ENCODE peak calls at places on chromosomes 1 and 21, in ten cellular contexts. One of them, this sample, is unnamed. For H3K27me3, the result is how much of the 10 kb centered on the place peaks cover.

GRCh38 chr1:208207388-208208131 is 36.6 kb downstream of the PLXNA2 start:
- DNase-seq in GM06990: no peak
- DNase-seq in mammary epithelial cell: peak
- DNase-seq in CD8-positive, alpha-beta T cell: no peak
- DNase-seq in HCT116: no peak
- DNase-seq in AG04450: peak
- DNase-seq in brain microvascular endothelial cell: peak
- DNase-seq in psoas muscle: no peak
- DNase-seq in HL-60: no peak
- DNase-seq in SJSA1: peak
- DNase-seq in this sample: no peak

GRCh38 chr1:22311461-22311860 is 140.2 kb upstream of the ZBTB40 start:
- DNase-seq in GM06990: no peak
- DNase-seq in mammary epithelial cell: no peak
- DNase-seq in CD8-positive, alpha-beta T cell: no peak
- DNase-seq in HCT116: no peak
- DNase-seq in AG04450: no peak
- DNase-seq in brain microvascular endothelial cell: no peak
- DNase-seq in psoas muscle: no peak
- DNase-seq in HL-60: no peak
- DNase-seq in SJSA1: peak
- DNase-seq in this sample: no peak

GRCh38 chr1:21280482-21280881 is 9.8 kb downstream of the ECE1 start:
- DNase-seq in GM06990: no peak
- DNase-seq in mammary epithelial cell: no peak
- DNase-seq in CD8-positive, alpha-beta T cell: no peak
- DNase-seq in HCT116: no peak
- DNase-seq in AG04450: no peak
- DNase-seq in brain microvascular endothelial cell: no peak
- DNase-seq in psoas muscle: no peak
- DNase-seq in HL-60: no peak
- DNase-seq in SJSA1: no peak
- DNase-seq in this sample: no peak

GRCh38 chr1:117838911-117839310 is 90.5 kb downstream of the GDAP2 start:
- DNase-seq in GM06990: no peak
- DNase-seq in mammary epithelial cell: peak
- DNase-seq in CD8-positive, alpha-beta T cell: no peak
- DNase-seq in HCT116: no peak
- DNase-seq in AG04450: no peak
- DNase-seq in brain microvascular endothelial cell: peak
- DNase-seq in psoas muscle: no peak
- DNase-seq in HL-60: no peak
- DNase-seq in SJSA1: no peak
- DNase-seq in this sample: no peak

GRCh38 chr1:9960705-9961562 is 17.7 kb downstream of the NMNAT1 start:
- DNase-seq in GM06990: peak
- DNase-seq in mammary epithelial cell: no peak
- DNase-seq in CD8-positive, alpha-beta T cell: no peak
- DNase-seq in HCT116: no peak
- DNase-seq in AG04450: no peak
- DNase-seq in brain microvascular endothelial cell: no peak
- DNase-seq in psoas muscle: no peak
- DNase-seq in HL-60: no peak
- DNase-seq in SJSA1: no peak
- DNase-seq in this sample: peak

GRCh38 chr1:27544818-27545612 is 55.0 kb upstream of the WASF2 start:
- DNase-seq in GM06990: no peak
- DNase-seq in mammary epithelial cell: no peak
- DNase-seq in CD8-positive, alpha-beta T cell: no peak
- DNase-seq in HCT116: no peak
- DNase-seq in AG04450: no peak
- DNase-seq in brain microvascular endothelial cell: no peak
- DNase-seq in psoas muscle: peak
- DNase-seq in HL-60: no peak
- DNase-seq in SJSA1: no peak
- DNase-seq in this sample: no peak

GRCh38 chr1:63773496-63773814 is 362 bp upstream of the ROR1 start:
- DNase-seq in GM06990: no peak
- DNase-seq in mammary epithelial cell: no peak
- DNase-seq in CD8-positive, alpha-beta T cell: no peak
- DNase-seq in HCT116: no peak
- DNase-seq in AG04450: no peak
- DNase-seq in brain microvascular endothelial cell: no peak
- DNase-seq in psoas muscle: no peak
- DNase-seq in HL-60: no peak
- DNase-seq in SJSA1: no peak
- DNase-seq in this sample: no peak

GRCh38 chr1:24673336-24673735 is 30.2 kb downstream of the SRRM1 start:
- DNase-seq in GM06990: no peak
- DNase-seq in mammary epithelial cell: peak
- DNase-seq in CD8-positive, alpha-beta T cell: no peak
- DNase-seq in HCT116: no peak
- DNase-seq in AG04450: no peak
- DNase-seq in brain microvascular endothelial cell: peak
- DNase-seq in psoas muscle: no peak
- DNase-seq in HL-60: no peak
- DNase-seq in SJSA1: no peak
- DNase-seq in this sample: no peak

GRCh38 chr21:31387560-31388186 is 43.6 kb upstream of the TIAM1 start:
- DNase-seq in GM06990: no peak
- DNase-seq in mammary epithelial cell: no peak
- DNase-seq in CD8-positive, alpha-beta T cell: no peak
- DNase-seq in HCT116: no peak
- DNase-seq in AG04450: no peak
- DNase-seq in brain microvascular endothelial cell: no peak
- DNase-seq in psoas muscle: no peak
- DNase-seq in HL-60: no peak
- DNase-seq in SJSA1: no peak
- DNase-seq in this sample: no peak

GRCh38 chr1:229845410-229846138 is 219.5 kb downstream of the URB2 start:
- DNase-seq in GM06990: no peak
- DNase-seq in mammary epithelial cell: no peak
- DNase-seq in CD8-positive, alpha-beta T cell: no peak
- DNase-seq in HCT116: no peak
- DNase-seq in AG04450: no peak
- DNase-seq in brain microvascular endothelial cell: no peak
- DNase-seq in psoas muscle: no peak
- DNase-seq in HL-60: no peak
- DNase-seq in SJSA1: no peak
- DNase-seq in this sample: no peak

GRCh38 chr21:17742181-17742580 is 77.0 kb downstream of the C21orf91 start:
- DNase-seq in GM06990: no peak
- DNase-seq in mammary epithelial cell: peak
- DNase-seq in CD8-positive, alpha-beta T cell: no peak
- DNase-seq in HCT116: no peak
- DNase-seq in AG04450: no peak
- DNase-seq in brain microvascular endothelial cell: no peak
- DNase-seq in psoas muscle: no peak
- DNase-seq in HL-60: no peak
- DNase-seq in SJSA1: no peak
- DNase-seq in this sample: no peak

GRCh38 chr1:19676438-19676922 is 11.8 kb downstream of the HTR6 start:
- DNase-seq in GM06990: no peak
- DNase-seq in mammary epithelial cell: peak
- DNase-seq in CD8-positive, alpha-beta T cell: no peak
- DNase-seq in HCT116: no peak
- DNase-seq in AG04450: peak
- DNase-seq in brain microvascular endothelial cell: peak
- DNase-seq in psoas muscle: peak
- DNase-seq in HL-60: no peak
- DNase-seq in SJSA1: no peak
- DNase-seq in this sample: peak

GRCh38 chr1:231122143-231122542 is 39.7 kb upstream of the TRIM67 start:
- DNase-seq in GM06990: no peak
- DNase-seq in mammary epithelial cell: no peak
- DNase-seq in CD8-positive, alpha-beta T cell: no peak
- DNase-seq in HCT116: no peak
- DNase-seq in AG04450: no peak
- DNase-seq in brain microvascular endothelial cell: no peak
- DNase-seq in psoas muscle: no peak
- DNase-seq in HL-60: no peak
- DNase-seq in SJSA1: no peak
- DNase-seq in this sample: no peak

DNA sequence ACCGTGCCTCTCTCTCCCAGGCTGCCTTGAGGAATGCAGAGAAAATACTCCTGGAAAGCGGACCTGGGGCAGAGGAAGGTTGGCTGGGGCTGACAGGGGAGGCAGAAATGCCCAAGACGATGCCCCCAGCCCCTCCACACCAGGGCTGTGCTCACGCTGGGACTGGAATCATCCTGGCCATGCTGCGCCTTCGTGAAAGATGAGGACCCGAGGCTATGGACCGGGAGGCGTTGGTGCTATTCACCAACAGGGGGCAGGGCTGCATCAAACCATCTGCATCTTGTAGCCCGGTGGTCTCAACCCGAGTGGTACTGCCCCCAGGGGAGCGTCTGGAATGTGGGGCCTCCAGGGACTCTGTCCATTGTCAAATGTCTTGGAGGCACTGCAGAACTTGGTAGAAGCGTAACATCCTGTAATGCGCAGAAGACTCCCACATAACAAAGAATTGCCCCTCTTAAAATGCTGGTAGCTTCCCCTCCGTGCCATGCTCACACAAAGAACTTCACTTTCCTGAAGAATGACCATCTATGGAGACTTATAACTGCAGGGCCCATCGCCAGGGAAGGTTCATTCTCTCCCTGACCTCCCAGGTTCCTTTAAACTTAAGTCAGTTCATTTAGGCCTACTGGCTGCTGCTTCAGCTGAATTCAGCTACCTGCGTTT is 251.2 kb downstream of the RRAGC start:
- DNase-seq in GM06990: no peak
- DNase-seq in mammary epithelial cell: no peak
- DNase-seq in CD8-positive, alpha-beta T cell: peak
- DNase-seq in HCT116: peak
- DNase-seq in AG04450: no peak
- DNase-seq in brain microvascular endothelial cell: no peak
- DNase-seq in psoas muscle: no peak
- DNase-seq in HL-60: peak
- DNase-seq in SJSA1: peak
- DNase-seq in this sample: peak
- H3K27me3 ChIP-seq in GM06990: under half
- H3K27me3 ChIP-seq in mammary epithelial cell: under half
- H3K27me3 ChIP-seq in CD8-positive, alpha-beta T cell: under half
- H3K27me3 ChIP-seq in HCT116: under half
- H3K27me3 ChIP-seq in AG04450: under half
- H3K27me3 ChIP-seq in brain microvascular endothelial cell: under half
- H3K27me3 ChIP-seq in psoas muscle: under half
- H3K27me3 ChIP-seq in HL-60: under half
- H3K27me3 ChIP-seq in SJSA1: under half
- H3K27me3 ChIP-seq in this sample: under half

DNA sequence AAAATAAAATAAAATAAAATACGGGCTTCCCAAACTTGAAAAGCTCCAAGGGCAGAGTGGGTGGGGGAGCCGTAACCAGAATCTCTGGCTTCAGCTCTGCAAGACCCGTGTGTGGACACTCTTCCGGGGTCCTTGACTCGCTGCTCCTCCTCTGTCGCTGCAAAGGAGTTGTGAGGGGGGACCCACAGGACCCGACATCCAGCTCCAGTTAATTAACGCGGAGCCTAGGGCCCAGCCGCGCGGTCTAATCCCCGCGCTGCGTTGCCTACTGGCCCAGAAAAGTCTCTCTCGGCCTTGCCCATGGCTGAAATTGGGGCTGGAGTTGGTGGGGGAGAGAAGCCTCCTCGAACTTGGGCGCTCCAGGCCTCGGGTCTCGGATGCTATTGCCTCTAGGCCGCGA is 1.8 kb downstream of the LMX1A start:
- DNase-seq in GM06990: no peak
- DNase-seq in mammary epithelial cell: no peak
- DNase-seq in CD8-positive, alpha-beta T cell: no peak
- DNase-seq in HCT116: no peak
- DNase-seq in AG04450: no peak
- DNase-seq in brain microvascular endothelial cell: no peak
- DNase-seq in psoas muscle: no peak
- DNase-seq in HL-60: no peak
- DNase-seq in SJSA1: no peak
- DNase-seq in this sample: no peak
- H3K27me3 ChIP-seq in GM06990: under half
- H3K27me3 ChIP-seq in mammary epithelial cell: half or more
- H3K27me3 ChIP-seq in CD8-positive, alpha-beta T cell: under half
- H3K27me3 ChIP-seq in HCT116: under half
- H3K27me3 ChIP-seq in AG04450: half or more
- H3K27me3 ChIP-seq in brain microvascular endothelial cell: half or more
- H3K27me3 ChIP-seq in psoas muscle: under half
- H3K27me3 ChIP-seq in HL-60: half or more
- H3K27me3 ChIP-seq in SJSA1: under half
- H3K27me3 ChIP-seq in this sample: under half

GRCh38 chr21:41783476-41784150 is 16.8 kb upstream of the RIPK4 start:
- DNase-seq in GM06990: no peak
- DNase-seq in mammary epithelial cell: peak
- DNase-seq in CD8-positive, alpha-beta T cell: no peak
- DNase-seq in HCT116: peak
- DNase-seq in AG04450: no peak
- DNase-seq in brain microvascular endothelial cell: peak
- DNase-seq in psoas muscle: no peak
- DNase-seq in HL-60: peak
- DNase-seq in SJSA1: peak
- DNase-seq in this sample: no peak
- H3K27me3 ChIP-seq in GM06990: under half
- H3K27me3 ChIP-seq in mammary epithelial cell: under half
- H3K27me3 ChIP-seq in CD8-positive, alpha-beta T cell: under half
- H3K27me3 ChIP-seq in HCT116: half or more
- H3K27me3 ChIP-seq in AG04450: under half
- H3K27me3 ChIP-seq in brain microvascular endothelial cell: under half
- H3K27me3 ChIP-seq in psoas muscle: under half
- H3K27me3 ChIP-seq in HL-60: under half
- H3K27me3 ChIP-seq in SJSA1: under half
- H3K27me3 ChIP-seq in this sample: under half

GRCh38 chr1:155126494-155127104 is 1.1 kb upstream of the EFNA1 start:
- DNase-seq in GM06990: peak
- DNase-seq in mammary epithelial cell: no peak
- DNase-seq in CD8-positive, alpha-beta T cell: peak
- DNase-seq in HCT116: no peak
- DNase-seq in AG04450: no peak
- DNase-seq in brain microvascular endothelial cell: peak
- DNase-seq in psoas muscle: peak
- DNase-seq in HL-60: peak
- DNase-seq in SJSA1: peak
- DNase-seq in this sample: peak

GRCh38 chr1:155128469-155128754 is 736 bp downstream of the EFNA1 start:
- DNase-seq in GM06990: no peak
- DNase-seq in mammary epithelial cell: peak
- DNase-seq in CD8-positive, alpha-beta T cell: no peak
- DNase-seq in HCT116: no peak
- DNase-seq in AG04450: no peak
- DNase-seq in brain microvascular endothelial cell: no peak
- DNase-seq in psoas muscle: no peak
- DNase-seq in HL-60: no peak
- DNase-seq in SJSA1: no peak
- DNase-seq in this sample: no peak

GRCh38 chr1:155127105-155127671 is 488 bp upstream of the EFNA1 start:
- DNase-seq in GM06990: peak
- DNase-seq in mammary epithelial cell: peak
- DNase-seq in CD8-positive, alpha-beta T cell: no peak
- DNase-seq in HCT116: no peak
- DNase-seq in AG04450: no peak
- DNase-seq in brain microvascular endothelial cell: peak
- DNase-seq in psoas muscle: peak
- DNase-seq in HL-60: no peak
- DNase-seq in SJSA1: peak
- DNase-seq in this sample: no peak

GRCh38 chr1:155128755-155129473 is 1.2 kb downstream of the EFNA1 start:
- DNase-seq in GM06990: no peak
- DNase-seq in mammary epithelial cell: peak
- DNase-seq in CD8-positive, alpha-beta T cell: peak
- DNase-seq in HCT116: no peak
- DNase-seq in AG04450: no peak
- DNase-seq in brain microvascular endothelial cell: no peak
- DNase-seq in psoas muscle: peak
- DNase-seq in HL-60: no peak
- DNase-seq in SJSA1: no peak
- DNase-seq in this sample: no peak

GRCh38 chr1:155127672-155128468 is at the start of gene EFNA1:
- DNase-seq in GM06990: no peak
- DNase-seq in mammary epithelial cell: peak
- DNase-seq in CD8-positive, alpha-beta T cell: peak
- DNase-seq in HCT116: no peak
- DNase-seq in AG04450: no peak
- DNase-seq in brain microvascular endothelial cell: no peak
- DNase-seq in psoas muscle: peak
- DNase-seq in HL-60: no peak
- DNase-seq in SJSA1: no peak
- DNase-seq in this sample: no peak
- H3K27me3 ChIP-seq in GM06990: under half
- H3K27me3 ChIP-seq in mammary epithelial cell: under half
- H3K27me3 ChIP-seq in CD8-positive, alpha-beta T cell: under half
- H3K27me3 ChIP-seq in HCT116: under half
- H3K27me3 ChIP-seq in AG04450: under half
- H3K27me3 ChIP-seq in brain microvascular endothelial cell: under half
- H3K27me3 ChIP-seq in psoas muscle: under half
- H3K27me3 ChIP-seq in HL-60: under half
- H3K27me3 ChIP-seq in SJSA1: under half
- H3K27me3 ChIP-seq in this sample: under half

This sample was measured in Karpas-422.